ENCODE peak calls at places on chromosomes 16 and 17, in four cellular contexts. M is BE2C, F is omental fat pad, W is Panc1. X is an unnamed sample.

GRCh38 chr17:7884581-7885356 is 3.8 kb upstream of the CHD3 start:
- DNase-seq in W (no peak), M (no peak), F (no peak), X (no peak)

GRCh38 chr17:79664925-79665738 is 54.3 kb upstream of the RBFOX3 start:
- DNase-seq in M (peak), F (no peak), W (no peak), X (peak)

GRCh38 chr17:75133001-75133400 is 1.5 kb upstream of the NT5C start:
- DNase-seq in F (no peak), M (no peak), W (no peak), X (no peak)

GRCh38 chr16:58426960-58427359 is 34.7 kb downstream of the GINS3 start:
- DNase-seq in M (no peak), F (no peak), W (no peak), X (no peak)

GRCh38 chr16:69741951-69742904 is 12.5 kb downstream of the NOB1 start:
- DNase-seq in W (no peak), F (peak), M (peak), X (peak)

GRCh38 chr17:38559025-38559879 is 46.5 kb downstream of the SRCIN1 start:
- DNase-seq in W (no peak), M (peak), F (peak), X (peak)

GRCh38 chr16:53216798-53217197 is 162.0 kb downstream of the CHD9 start:
- DNase-seq in W (no peak), F (no peak), M (no peak), X (no peak)

GRCh38 chr16:73068546-73069401 is 20.8 kb upstream of the ZFHX3 start:
- DNase-seq in W (no peak), F (no peak), M (peak), X (peak)

GRCh38 chr17:72465191-72466024 is 344.6 kb downstream of the SOX9 start:
- DNase-seq in M (peak), F (no peak), W (peak), X (no peak)

GRCh38 chr16:2962334-2963073 is 1.6 kb upstream of the KREMEN2 start:
- DNase-seq in F (no peak), M (no peak), W (no peak), X (no peak)

GRCh38 chr17:79978545-79978852 is 57.2 kb downstream of the TBC1D16 start:
- DNase-seq in M (no peak), F (no peak), W (no peak), X (no peak)

GRCh38 chr17:63478814-63479494 is 2.1 kb downstream of the ACE start:
- DNase-seq in M (peak), W (peak), F (peak), X (peak)

GRCh38 chr16:87707097-87707496 is 58.7 kb downstream of the KLHDC4 start:
- DNase-seq in F (no peak), W (no peak), M (no peak), X (no peak)

GRCh38 chr16:88315543-88316105 is 67.1 kb upstream of the ZNF469 start:
- DNase-seq in M (peak), W (no peak), F (no peak), X (no peak)

GRCh38 chr16:64287667-64288521 is 834.0 kb downstream of the CDH11 start:
- DNase-seq in W (no peak), M (no peak), F (no peak), X (no peak)

GRCh38 chr17:67532326-67532871 is 155.3 kb downstream of the PITPNC1 start:
- DNase-seq in F (no peak), W (no peak), M (no peak), X (no peak)

GRCh38 chr16:68764866-68765265 is 27.8 kb downstream of the CDH1 start:
- DNase-seq in M (no peak), F (no peak), W (no peak), X (no peak)

GRCh38 chr16:85844786-85845185 is 45.3 kb downstream of the COX4I1 start:
- DNase-seq in F (no peak), M (no peak), W (no peak), X (no peak)

GRCh38 chr17:43710101-43710500 is 48.4 kb upstream of the MEOX1 start:
- DNase-seq in F (no peak), M (no peak), W (no peak), X (no peak)

GRCh38 chr17:7107012-7107754 is 7.4 kb downstream of the ASGR2 start:
- DNase-seq in M (no peak), W (no peak), F (no peak), X (no peak)

GRCh38 chr17:74938194-74938950 is 2.7 kb downstream of the OTOP3 start:
- DNase-seq in F (no peak), W (no peak), M (no peak), X (no peak)

GRCh38 chr17:50772251-50772650 is 4.9 kb upstream of the ANKRD40CL start:
- DNase-seq in F (no peak), M (no peak), W (no peak), X (no peak)

GRCh38 chr16:21265104-21265825 is 12.8 kb downstream of the CRYM start:
- DNase-seq in F (no peak), M (no peak), W (no peak), X (no peak)

GRCh38 chr17:74110467-74110866 is 93.0 kb upstream of the RPL38 start:
- DNase-seq in M (no peak), W (no peak), F (no peak), X (no peak)

GRCh38 chr16:6446370-6446769 is 886.3 kb upstream of the RBFOX1 start:
- DNase-seq in F (no peak), W (no peak), M (no peak), X (no peak)

DNA sequence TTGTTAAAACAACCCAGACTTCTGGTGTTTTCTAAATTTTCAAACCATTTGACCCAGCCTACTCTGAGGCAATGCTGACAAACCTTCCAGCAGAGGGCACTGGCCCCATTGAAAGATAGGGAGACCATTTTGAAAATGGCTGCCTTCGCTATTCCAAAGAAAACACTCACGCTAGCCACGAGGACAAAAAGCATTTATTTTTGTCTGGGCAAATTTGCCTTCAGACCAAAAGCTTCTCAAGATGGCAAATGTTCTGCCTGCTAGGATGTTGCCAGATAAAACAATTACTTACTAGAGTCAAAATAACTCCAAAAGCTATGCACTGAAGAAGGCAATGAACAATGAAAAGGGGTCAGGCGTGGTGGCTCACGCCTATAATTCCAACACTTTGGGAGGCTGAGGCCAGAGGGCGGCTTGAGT is 296.7 kb upstream of the IRX5 start:
- DNase-seq in W (no peak), F (no peak), M (peak), X (peak)
- TF ChIP-seq CTCF in W (peak), F (no peak), M (peak), X (peak)

GRCh38 chr17:76139801-76140660 is 1.0 kb downstream of the FOXJ1 start:
- DNase-seq in M (no peak), F (no peak), W (no peak), X (no peak)
- TF ChIP-seq CTCF in M (no peak), F (no peak), W (no peak), X (no peak)

GRCh38 chr16:48369765-48370164 is 15.4 kb downstream of the SIAH1 start:
- DNase-seq in W (no peak), F (no peak), M (no peak), X (no peak)

GRCh38 chr16:48370234-48370633 is 15.0 kb downstream of the SIAH1 start:
- DNase-seq in M (no peak), W (no peak), F (no peak), X (no peak)

GRCh38 chr16:48374255-48374654 is 11.0 kb downstream of the SIAH1 start:
- DNase-seq in W (no peak), F (no peak), M (no peak), X (no peak)

GRCh38 chr16:48378276-48378675 is 6.9 kb downstream of the SIAH1 start:
- DNase-seq in F (no peak), W (no peak), M (no peak), X (no peak)

GRCh38 chr16:48373258-48374050 is 11.8 kb downstream of the SIAH1 start:
- DNase-seq in W (no peak), M (no peak), F (no peak), X (no peak)
- TF ChIP-seq CTCF in W (no peak), M (no peak), F (no peak), X (no peak)

GRCh38 chr16:75424096-75424762 is 9.1 kb downstream of the CFDP1 start:
- DNase-seq in F (no peak), W (no peak), M (no peak), X (no peak)
- TF ChIP-seq CTCF in F (no peak), W (no peak), M (no peak), X (no peak)

DNA sequence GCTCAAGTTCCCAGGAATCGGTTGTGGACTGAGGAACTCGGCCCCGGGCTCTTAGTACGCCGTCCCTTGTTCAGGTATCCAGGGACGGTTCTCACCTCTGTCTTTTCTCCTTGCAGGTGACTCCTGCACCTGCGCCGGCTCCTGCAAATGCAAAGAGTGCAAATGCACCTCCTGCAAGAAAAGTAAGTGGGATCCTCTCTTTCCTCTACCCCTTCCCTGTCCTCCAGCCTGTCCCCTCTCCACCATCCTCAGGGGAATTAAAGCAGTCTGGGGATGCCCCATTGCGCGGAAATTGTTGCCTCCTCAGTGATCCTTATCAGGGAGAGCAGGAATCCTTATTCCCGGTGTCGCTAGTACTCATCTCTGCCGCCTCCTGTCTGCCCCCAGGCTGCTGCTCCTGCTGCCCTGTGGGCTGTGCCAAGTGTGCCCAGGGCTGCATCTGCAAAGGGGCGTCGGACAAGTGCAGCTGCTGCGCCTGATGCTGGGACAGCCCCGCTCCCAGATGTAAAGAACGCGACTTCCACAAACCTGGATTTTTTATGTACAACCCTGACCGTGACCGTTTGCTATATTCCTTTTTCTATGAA is 585 bp downstream of the MT2A start:
- DNase-seq in F (no peak), M (no peak), W (no peak), X (no peak)
- TF ChIP-seq CTCF in F (no peak), M (no peak), W (no peak), X (no peak)

GRCh38 chr17:47165137-47165536 is 24.0 kb downstream of the CDC27 start:
- DNase-seq in W (no peak), F (no peak), M (no peak), X (no peak)
- TF ChIP-seq CTCF in W (no peak), F (no peak), M (no peak), X (no peak)

X was measured in tibial nerve.